ENCODE peak calls at places on chromosomes 13 and 19, in six cellular contexts. K is posterior cingulate gyrus; T is uterus; R is stimulated activated CD8-positive, alpha-beta memory T cell treated with anti-CD3 and anti-CD28 coated beads, Interleukin-7, amount 100 ng/mL, for 1 hour; I is SW480; N is stimulated activated CD4-positive, alpha-beta T cell treated with anti-CD3 and anti-CD28 coated beads, Interleukin-1b, Interleukin-23, amount 100 ng/mL, for 1 hour. V is an unnamed sample.

GRCh38 chr13:50415428-50415827 is 400.2 kb downstream of the KCNRG start:
- DNase-seq in T (no peak), K (no peak), R (no peak), I (no peak), N (no peak), V (no peak)

GRCh38 chr13:67518785-67519184 is 288.6 kb upstream of the PCDH9 start:
- DNase-seq in I (no peak), R (no peak), N (no peak), T (no peak), K (no peak), V (no peak)

GRCh38 chr19:21559444-21559843 is 54.0 kb downstream of the ZNF429 start:
- DNase-seq in N (no peak), T (no peak), R (no peak), I (no peak), K (no peak), V (no peak)

GRCh38 chr19:2922987-2923386 is 21.8 kb downstream of the ZNF77 start:
- DNase-seq in N (no peak), R (no peak), T (no peak), K (no peak), I (no peak), V (no peak)

GRCh38 chr13:41352935-41353801 is 42.1 kb downstream of the NAA16 start:
- DNase-seq in I (peak), T (no peak), K (no peak), N (peak), R (peak), V (no peak)

GRCh38 chr19:28234637-28235036 is 978.3 kb downstream of the UQCRFS1 start:
- DNase-seq in R (no peak), N (no peak), K (no peak), T (no peak), I (no peak), V (no peak)

GRCh38 chr19:23378948-23379347 is 16.3 kb downstream of the ZNF91 start:
- DNase-seq in N (no peak), I (no peak), K (no peak), R (no peak), T (no peak), V (no peak)

GRCh38 chr19:47756627-47756929 is 11.2 kb downstream of the NOP53 start:
- DNase-seq in R (no peak), T (no peak), I (no peak), N (no peak), K (no peak), V (no peak)

GRCh38 chr13:107117327-107118012 is 549.5 kb upstream of the ARGLU1 start:
- DNase-seq in I (no peak), T (no peak), R (no peak), K (no peak), N (no peak), V (no peak)

GRCh38 chr19:51271015-51271600 is 20.2 kb downstream of the SIGLECL1 start:
- DNase-seq in N (no peak), R (no peak), K (no peak), I (no peak), T (no peak), V (no peak)

GRCh38 chr19:6087074-6087506 is 23.2 kb downstream of the RFX2 start:
- DNase-seq in T (no peak), N (no peak), K (no peak), R (no peak), I (peak), V (no peak)

GRCh38 chr19:39524495-39524894 is 8.2 kb downstream of the EID2B start:
- DNase-seq in I (peak), K (no peak), N (no peak), T (no peak), R (no peak), V (no peak)

GRCh38 chr13:113178070-113178895 is 19.8 kb downstream of the PROZ start:
- DNase-seq in I (no peak), K (no peak), R (no peak), T (no peak), N (no peak), V (no peak)

GRCh38 chr19:4375164-4375619 is 25.2 kb downstream of the SH3GL1 start:
- DNase-seq in T (no peak), R (no peak), K (no peak), N (no peak), I (peak), V (no peak)

GRCh38 chr13:113652404-113653263 is 5.4 kb downstream of the ATP4B start:
- DNase-seq in K (peak), I (no peak), T (peak), R (no peak), N (no peak), V (no peak)

GRCh38 chr13:57123660-57124059 is 17.1 kb upstream of the PRR20A start:
- DNase-seq in R (no peak), N (no peak), T (no peak), I (no peak), K (no peak), V (no peak)

V was measured in cerebellar nuclear complex.